ENCODE peak calls at places on chromosomes 7 and 10, in nine cellular contexts. I, Y, S, R, X, H, C, L and A are unnamed samples.

GRCh38 chr7:50641442-50642405 is 76.5 kb upstream of the DDC start:
- DNase-seq in X (peak), L (no peak), R (no peak), Y (no peak), C (no peak), I (no peak), H (no peak), S (no peak), A (peak)

GRCh38 chr10:49009231-49009979 is 69.8 kb upstream of the LRRC18 start:
- DNase-seq in X (no peak), C (no peak), I (no peak), R (no peak), H (no peak), S (no peak), Y (no peak), L (no peak), A (no peak)

GRCh38 chr10:101960879-101961395 is 95.0 kb downstream of the ARMH3 start:
- DNase-seq in C (no peak), Y (no peak), S (no peak), H (no peak), L (no peak), I (no peak), X (no peak), R (no peak), A (no peak)

GRCh38 chr10:17003151-17003550 is 126.5 kb downstream of the CUBN start:
- DNase-seq in Y (no peak), S (peak), C (no peak), H (no peak), R (no peak), L (no peak), I (no peak), X (no peak), A (no peak)

GRCh38 chr7:138625084-138625848 is 75.9 kb downstream of the SVOPL start:
- DNase-seq in R (no peak), L (no peak), S (no peak), H (no peak), Y (no peak), I (no peak), X (no peak), C (no peak), A (no peak)

GRCh38 chr7:157795631-157796030 is 458.8 kb downstream of the DNAJB6 start:
- DNase-seq in C (no peak), S (no peak), I (no peak), L (no peak), Y (no peak), X (no peak), H (no peak), R (no peak), A (no peak)

GRCh38 chr10:112435013-112435619 is 11.6 kb downstream of the ZDHHC6 start:
- DNase-seq in X (no peak), H (no peak), C (no peak), I (no peak), S (no peak), L (no peak), R (no peak), Y (no peak), A (peak)

GRCh38 chr7:102426268-102427031 is 6.9 kb upstream of the ORAI2 start:
- DNase-seq in I (no peak), S (no peak), C (no peak), Y (peak), H (no peak), L (no peak), X (no peak), R (no peak), A (peak)

GRCh38 chr10:629186-629998 is 60.1 kb downstream of the DIP2C start:
- DNase-seq in X (no peak), H (no peak), L (no peak), R (no peak), I (no peak), Y (no peak), S (no peak), C (no peak), A (no peak)

GRCh38 chr7:17041324-17041723 is 159.5 kb upstream of the AGR3 start:
- DNase-seq in R (no peak), I (no peak), C (no peak), Y (no peak), S (no peak), H (no peak), X (no peak), L (no peak), A (no peak)

GRCh38 chr7:1402110-1402790 is 57.0 kb downstream of the MICALL2 start:
- DNase-seq in H (no peak), I (no peak), X (no peak), S (no peak), C (no peak), R (no peak), Y (no peak), L (no peak), A (no peak)

GRCh38 chr7:36119005-36119711 is 33.9 kb upstream of the EEPD1 start:
- DNase-seq in I (peak), S (no peak), X (no peak), H (peak), L (no peak), Y (no peak), R (no peak), C (no peak), A (no peak)

GRCh38 chr7:36192050-36192824 is 39.2 kb downstream of the EEPD1 start:
- DNase-seq in H (peak), X (peak), Y (no peak), R (no peak), L (no peak), S (no peak), C (no peak), I (no peak), A (no peak)

GRCh38 chr7:94052398-94053180 is 48.4 kb upstream of the BET1 start:
- DNase-seq in X (no peak), C (no peak), R (no peak), H (no peak), L (no peak), I (no peak), S (no peak), Y (peak), A (no peak)

GRCh38 chr10:114458216-114458615 is 53.9 kb upstream of the AFAP1L2 start:
- DNase-seq in R (no peak), H (no peak), C (no peak), I (no peak), S (no peak), Y (no peak), X (no peak), L (no peak), A (no peak)

GRCh38 chr10:113007821-113008220 is 57.8 kb downstream of the TCF7L2 start:
- DNase-seq in S (no peak), X (no peak), H (no peak), Y (no peak), C (no peak), L (no peak), I (no peak), R (no peak), A (no peak)

GRCh38 chr7:140707132-140707531 is 10.6 kb downstream of the NDUFB2 start:
- DNase-seq in Y (no peak), S (peak), L (no peak), H (no peak), R (no peak), C (no peak), I (no peak), X (no peak), A (no peak)

GRCh38 chr7:28957064-28957821 is 887 bp downstream of the TRIL start:
- DNase-seq in R (peak), H (no peak), Y (no peak), C (peak), I (peak), S (peak), X (peak), L (peak), A (peak)

GRCh38 chr10:31749981-31750850 is 178.4 kb downstream of the ARHGAP12 start:
- DNase-seq in C (peak), I (no peak), L (no peak), H (peak), X (peak), R (peak), S (no peak), Y (no peak), A (no peak)

GRCh38 chr7:145169908-145170307 is 334.1 kb upstream of the TPK1 start:
- DNase-seq in L (no peak), S (no peak), X (no peak), I (no peak), R (no peak), H (no peak), Y (no peak), C (no peak), A (no peak)

GRCh38 chr10:129097776-129098175 is 369.3 kb upstream of the MGMT start:
- DNase-seq in Y (no peak), R (no peak), C (no peak), I (no peak), H (no peak), S (peak), L (no peak), X (no peak), A (no peak)

GRCh38 chr7:74070619-74070920 is 13.0 kb upstream of the LIMK1 start:
- DNase-seq in Y (no peak), C (no peak), H (no peak), R (no peak), L (no peak), X (no peak), S (no peak), I (no peak), A (no peak)

GRCh38 chr10:68231106-68231901 is 609 bp downstream of the ATOH7 start:
- DNase-seq in H (peak), S (peak), L (peak), Y (no peak), I (peak), X (peak), C (peak), R (peak), A (peak)

GRCh38 chr7:112462236-112462635 is 12.0 kb downstream of the IFRD1 start:
- DNase-seq in X (no peak), C (peak), I (peak), H (peak), R (no peak), S (no peak), Y (no peak), L (no peak), A (peak)

GRCh38 chr10:125096371-125096770 is 64.0 kb downstream of the CTBP2 start:
- DNase-seq in R (peak), X (peak), H (no peak), Y (no peak), I (no peak), L (no peak), S (no peak), C (no peak), A (no peak)

GRCh38 chr10:36344816-36345215 is 702.7 kb upstream of the FZD8 start:
- DNase-seq in X (no peak), H (no peak), Y (no peak), C (no peak), S (no peak), I (no peak), L (no peak), R (no peak), A (no peak)

GRCh38 chr7:23298885-23299769 is at the start of gene MALSU1:
- DNase-seq in Y (peak), X (peak), I (peak), C (peak), L (peak), H (peak), R (peak), S (peak), A (peak)
- TF ChIP-seq POLR2A in Y (peak), X (peak), I (peak), C (peak), L (peak), H (peak), R (peak), S (peak), A (peak)

GRCh38 chr7:143391462-143392404 is 10.6 kb downstream of the ZYX start:
- DNase-seq in Y (no peak), X (peak), H (peak), C (no peak), R (peak), I (no peak), L (no peak), S (no peak), A (no peak)
- TF ChIP-seq POLR2A in Y (no peak), X (no peak), H (peak), C (peak), R (no peak), I (no peak), L (no peak), S (no peak), A (no peak)

GRCh38 chr10:116557305-116557880 is 11.7 kb downstream of the PNLIP start:
- DNase-seq in S (no peak), C (no peak), R (no peak), Y (no peak), I (no peak), H (no peak), X (no peak), L (no peak), A (no peak)
- TF ChIP-seq POLR2A in S (no peak), C (no peak), R (no peak), Y (no peak), I (no peak), H (no peak), X (no peak), L (no peak), A (no peak)

GRCh38 chr10:132448248-132448731 is 51.3 kb downstream of the PWWP2B start:
- DNase-seq in Y (peak), I (no peak), C (peak), L (peak), H (peak), R (no peak), X (no peak), S (no peak), A (peak)
- TF ChIP-seq POLR2A in Y (no peak), I (peak), C (no peak), L (no peak), H (peak), R (no peak), X (peak), S (no peak), A (no peak)

GRCh38 chr10:64397125-64397524 is 875.9 kb downstream of the REEP3 start:
- DNase-seq in C (no peak), X (no peak), Y (no peak), S (no peak), L (no peak), R (no peak), H (no peak), I (no peak), A (no peak)

GRCh38 chr10:64394744-64395143 is 873.5 kb downstream of the REEP3 start:
- DNase-seq in Y (no peak), R (no peak), H (no peak), S (no peak), L (no peak), C (no peak), I (no peak), X (no peak), A (no peak)

GRCh38 chr10:64396105-64396504 is 874.9 kb downstream of the REEP3 start:
- DNase-seq in I (no peak), L (no peak), X (no peak), Y (no peak), C (no peak), H (no peak), R (no peak), S (no peak), A (no peak)
- TF ChIP-seq POLR2A in I (no peak), L (no peak), X (no peak), Y (no peak), C (no peak), H (no peak), R (no peak), S (no peak), A (no peak)

GRCh38 chr10:30434273-30435067 is 486 bp downstream of the MAP3K8 start:
- DNase-seq in S (peak), Y (peak), C (peak), I (peak), R (peak), L (peak), H (peak), X (peak), A (peak)
- TF ChIP-seq POLR2A in S (peak), Y (peak), C (peak), I (peak), R (peak), L (peak), H (peak), X (peak), A (peak)